ENCODE peak calls at places on chromosomes 1 and 21, in six cellular contexts. O is suprapubic skin, U is left ventricle myocardium inferior, Q is hepatocyte, E is thoracic aorta, H is body of pancreas. C is an unnamed sample. For H3K4me1, the result is how much of the 10 kb centered on the place peaks cover.

GRCh38 chr1:12692967-12693782 is 22.7 kb upstream of the AADACL3 start:
- DNase-seq in O (no peak), U (no peak), Q (no peak), E (no peak), H (peak), C (no peak)

GRCh38 chr1:221602866-221603265 is 139.0 kb downstream of the DUSP10 start:
- DNase-seq in O (no peak), U (no peak), Q (no peak), E (no peak), H (no peak), C (no peak)

GRCh38 chr1:19918057-19918456 is 5.4 kb downstream of the PLA2G2E start:
- DNase-seq in O (peak), U (peak), Q (peak), E (peak), H (peak), C (no peak)

GRCh38 chr1:119209943-119210342 is 69.5 kb upstream of the WARS2 start:
- DNase-seq in O (no peak), U (no peak), Q (no peak), E (no peak), H (no peak), C (no peak)

GRCh38 chr1:29688477-29689365 is 452.4 kb downstream of the PTPRU start:
- DNase-seq in O (peak), U (no peak), Q (peak), E (no peak), H (peak), C (peak)

GRCh38 chr1:218112862-218113261 is 172.2 kb upstream of the RRP15 start:
- DNase-seq in O (no peak), U (no peak), Q (peak), E (no peak), H (no peak), C (no peak)

GRCh38 chr1:26787706-26788514 is at the start of gene PIGV:
- DNase-seq in O (peak), U (peak), Q (peak), E (peak), H (peak), C (peak)

GRCh38 chr1:175269151-175269550 is 76.6 kb upstream of the KIAA0040 start:
- DNase-seq in O (no peak), U (no peak), Q (peak), E (no peak), H (no peak), C (no peak)

GRCh38 chr1:41999884-42000283 is 81.2 kb upstream of the HIVEP3 start:
- DNase-seq in O (no peak), U (no peak), Q (no peak), E (no peak), H (no peak), C (no peak)

GRCh38 chr1:64920936-64921589 is 45.3 kb downstream of the JAK1 start:
- DNase-seq in O (no peak), U (no peak), Q (no peak), E (no peak), H (no peak), C (no peak)

GRCh38 chr1:94602312-94602711 is 60.8 kb upstream of the F3 start:
- DNase-seq in O (no peak), U (no peak), Q (no peak), E (no peak), H (peak), C (no peak)

GRCh38 chr1:246506440-246506784 is 667 bp downstream of the SMYD3 start:
- DNase-seq in O (no peak), U (no peak), Q (no peak), E (no peak), H (no peak), C (no peak)

GRCh38 chr1:205355054-205355453 is 1.7 kb downstream of the KLHDC8A start:
- DNase-seq in O (no peak), U (no peak), Q (no peak), E (no peak), H (peak), C (no peak)

GRCh38 chr1:205811660-205812059 is 1.3 kb downstream of the SLC41A1 start:
- DNase-seq in O (no peak), U (peak), Q (peak), E (no peak), H (peak), C (no peak)

GRCh38 chr21:37357691-37358090 is 8.9 kb upstream of the DYRK1A start:
- DNase-seq in O (no peak), U (no peak), Q (no peak), E (no peak), H (no peak), C (no peak)

GRCh38 chr1:27795601-27796000 is 22.6 kb downstream of the STX12 start:
- DNase-seq in O (no peak), U (no peak), Q (no peak), E (no peak), H (no peak), C (no peak)

GRCh38 chr1:227388771-227389170 is 70.5 kb upstream of the CDC42BPA start:
- DNase-seq in O (no peak), U (no peak), Q (no peak), E (no peak), H (no peak), C (no peak)

GRCh38 chr1:227390525-227390924 is 72.2 kb upstream of the CDC42BPA start:
- DNase-seq in O (no peak), U (no peak), Q (no peak), E (no peak), H (no peak), C (no peak)

GRCh38 chr1:227391204-227391603 is 72.9 kb upstream of the CDC42BPA start:
- DNase-seq in O (no peak), U (no peak), Q (no peak), E (no peak), H (no peak), C (no peak)

GRCh38 chr1:227391871-227392270 is 73.6 kb upstream of the CDC42BPA start:
- DNase-seq in O (no peak), U (no peak), Q (no peak), E (no peak), H (no peak), C (no peak)

GRCh38 chr1:227388214-227388613 is 69.9 kb upstream of the CDC42BPA start:
- DNase-seq in O (no peak), U (no peak), Q (no peak), E (no peak), H (no peak), C (no peak)
- H3K27ac ChIP-seq in O (no peak), U (no peak), Q (no peak), E (no peak), H (no peak), C (no peak)

DNA sequence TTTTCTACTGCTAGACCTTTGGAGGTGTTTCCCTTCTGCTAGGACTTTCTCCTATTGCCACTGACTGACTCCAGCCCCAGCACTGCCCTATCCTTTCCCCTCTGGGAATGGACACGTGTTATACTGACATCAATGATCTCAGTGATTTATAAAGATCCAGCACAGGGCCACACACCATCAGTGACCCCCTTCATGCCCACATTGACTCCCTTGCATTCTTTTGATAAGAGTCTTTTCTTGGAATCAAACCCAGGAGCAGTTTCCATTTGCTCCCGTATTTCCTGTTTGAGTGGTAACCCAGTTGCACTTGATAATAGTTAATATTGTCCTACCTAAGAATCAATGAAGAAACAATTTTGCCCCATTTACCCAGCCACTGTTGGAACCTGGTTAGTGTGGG is 501.0 kb upstream of the USP24 start:
- DNase-seq in O (no peak), U (no peak), Q (no peak), E (no peak), H (no peak), C (no peak)
- H3K4me1 ChIP-seq in O (under half), U (under half), Q (under half), E (under half), H (under half), C (under half)

GRCh38 chr1:68384321-68384813 is 65.4 kb downstream of the RPE65 start:
- DNase-seq in O (no peak), U (no peak), Q (peak), E (peak), H (peak), C (peak)
- H3K27ac ChIP-seq in O (peak), U (peak), Q (peak), E (peak), H (no peak), C (peak)

GRCh38 chr1:235292790-235293189 is 35.2 kb downstream of the ARID4B start:
- DNase-seq in O (no peak), U (no peak), Q (no peak), E (no peak), H (no peak), C (no peak)
- H3K4me1 ChIP-seq in O (under half), U (half or more), Q (under half), E (under half), H (half or more), C (under half)

GRCh38 chr21:33993286-33994231 is 78.0 kb upstream of the ATP5PO start:
- DNase-seq in O (no peak), U (no peak), Q (no peak), E (no peak), H (peak), C (no peak)
- H3K27ac ChIP-seq in O (no peak), U (no peak), Q (no peak), E (peak), H (no peak), C (no peak)

GRCh38 chr1:1908506-1908791 is 6.6 kb upstream of the CALML6 start:
- DNase-seq in O (peak), U (no peak), Q (no peak), E (no peak), H (peak), C (no peak)

GRCh38 chr1:1906185-1907097 is 8.6 kb upstream of the CALML6 start:
- DNase-seq in O (peak), U (peak), Q (peak), E (peak), H (peak), C (peak)

GRCh38 chr1:1910651-1911389 is 4.2 kb upstream of the CALML6 start:
- DNase-seq in O (no peak), U (no peak), Q (peak), E (no peak), H (peak), C (peak)

GRCh38 chr1:1910033-1910465 is 5.0 kb upstream of the CALML6 start:
- DNase-seq in O (no peak), U (no peak), Q (peak), E (no peak), H (peak), C (no peak)

GRCh38 chr1:1907098-1907736 is 7.8 kb upstream of the CALML6 start:
- DNase-seq in O (no peak), U (no peak), Q (peak), E (no peak), H (no peak), C (peak)
- H3K4me1 ChIP-seq in O (under half), U (under half), Q (under half), E (under half), H (under half), C (under half)

DNA sequence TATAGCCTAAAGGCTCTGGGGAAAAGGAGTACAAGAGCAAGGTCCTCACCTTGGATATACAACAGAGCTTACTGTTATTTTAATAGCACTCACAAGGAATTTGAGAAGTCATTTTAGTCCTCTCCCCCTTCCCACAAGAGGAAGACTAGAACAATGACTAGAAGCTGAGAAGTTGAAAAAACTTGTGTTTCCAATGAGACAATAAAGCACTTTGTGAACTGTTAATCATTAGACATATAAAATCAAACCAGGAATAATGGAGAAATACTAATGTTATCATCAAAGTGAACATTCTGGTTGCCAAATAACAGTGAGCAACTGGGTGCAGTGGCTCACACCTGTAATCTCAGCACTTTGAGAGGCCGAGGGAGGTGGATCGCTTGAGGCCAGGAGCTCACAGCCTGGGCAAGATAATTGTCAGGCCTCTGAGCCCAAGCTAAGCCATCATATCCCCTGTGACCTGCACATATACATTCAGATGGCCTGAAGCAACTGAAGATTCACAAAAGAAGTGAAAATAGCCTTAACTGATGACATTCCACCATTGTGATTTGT is 54.0 kb upstream of the RASAL2 start:
- DNase-seq in O (no peak), U (no peak), Q (no peak), E (no peak), H (no peak), C (no peak)
- H3K27ac ChIP-seq in O (no peak), U (no peak), Q (peak), E (no peak), H (peak), C (no peak)

DNA sequence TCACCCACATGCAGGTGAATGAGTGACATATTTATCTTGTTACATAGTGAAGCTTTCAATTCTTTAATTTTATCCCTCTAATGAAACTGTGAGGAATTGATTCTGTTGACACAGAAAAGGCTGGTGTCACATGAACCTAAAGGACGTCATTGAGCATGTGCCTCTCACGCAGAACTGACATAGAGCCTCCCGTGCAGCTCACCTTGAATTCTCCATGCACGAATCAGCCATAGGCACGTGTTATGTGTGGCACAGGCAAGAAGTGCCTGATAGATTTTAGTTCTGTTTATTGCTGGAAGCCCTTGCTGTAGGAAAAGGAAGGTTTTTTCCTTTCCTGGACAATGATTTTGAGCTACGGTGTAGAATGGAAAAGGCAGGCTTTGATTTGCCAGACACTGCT is 11.3 kb downstream of the ADARB1 start:
- DNase-seq in O (no peak), U (no peak), Q (no peak), E (no peak), H (no peak), C (no peak)
- H3K4me1 ChIP-seq in O (under half), U (half or more), Q (under half), E (under half), H (under half), C (under half)

GRCh38 chr1:63883494-63884235 is 109.8 kb downstream of the ROR1 start:
- DNase-seq in O (no peak), U (no peak), Q (no peak), E (no peak), H (no peak), C (no peak)
- H3K27ac ChIP-seq in O (no peak), U (no peak), Q (no peak), E (no peak), H (no peak), C (no peak)

GRCh38 chr1:31615414-31615813 is 2.1 kb upstream of the HCRTR1 start:
- DNase-seq in O (peak), U (no peak), Q (no peak), E (no peak), H (no peak), C (no peak)
- H3K4me1 ChIP-seq in O (under half), U (under half), Q (under half), E (under half), H (under half), C (under half)